ENCODE peak calls at places on chromosomes 5 and 9, in six cellular contexts. A is IMR-90, B is trophoblast cell, Y is H1, G is H9, P is mesenchymal stem cell. M is an unnamed sample.

GRCh38 chr5:64768358-64769312 is at the start of the genes CWC27 and SREK1IP1:
- DNase-seq in P (peak), Y (peak), B (peak), A (peak), G (peak), M (peak)

GRCh38 chr5:170971-171800 is 20.1 kb upstream of the LRRC14B start:
- DNase-seq in A (no peak), P (no peak), B (no peak), G (no peak), Y (no peak), M (no peak)

GRCh38 chr5:98540056-98540455 is 233.4 kb upstream of the RGMB start:
- DNase-seq in G (no peak), A (peak), P (no peak), B (no peak), Y (no peak), M (no peak)

GRCh38 chr9:95273369-95274051 is 44.0 kb downstream of the FANCC start:
- DNase-seq in P (no peak), B (no peak), G (no peak), A (no peak), Y (no peak), M (no peak)

GRCh38 chr9:108680946-108681345 is 174.8 kb downstream of the ACTL7B start:
- DNase-seq in A (no peak), P (no peak), Y (no peak), B (no peak), G (no peak), M (no peak)

GRCh38 chr9:91101598-91102168 is 260.0 kb downstream of the AUH start:
- DNase-seq in B (peak), Y (no peak), A (no peak), G (no peak), P (no peak), M (no peak)

GRCh38 chr9:91001146-91001611 is 199.6 kb downstream of the SYK start:
- DNase-seq in G (no peak), A (peak), Y (no peak), B (peak), P (no peak), M (no peak)

GRCh38 chr5:97618721-97619120 is 435.7 kb upstream of the RIOK2 start:
- DNase-seq in Y (no peak), G (no peak), B (peak), A (no peak), P (no peak), M (no peak)

GRCh38 chr5:180433029-180433416 is 61.2 kb upstream of the CNOT6 start:
- DNase-seq in Y (no peak), G (no peak), A (no peak), P (no peak), B (no peak), M (no peak)

GRCh38 chr5:177430146-177430951 is 3.9 kb downstream of the GRK6 start:
- DNase-seq in A (no peak), G (no peak), Y (no peak), B (no peak), P (no peak), M (no peak)

GRCh38 chr9:133958756-133959155 is 33.4 kb downstream of the VAV2 start:
- DNase-seq in G (no peak), Y (no peak), B (no peak), A (no peak), P (no peak), M (no peak)

GRCh38 chr9:131404987-131405386 is 11.1 kb downstream of the PRRC2B start:
- DNase-seq in P (no peak), Y (no peak), B (no peak), G (no peak), A (no peak), M (no peak)

GRCh38 chr9:131405429-131405828 is 11.5 kb downstream of the PRRC2B start:
- DNase-seq in B (no peak), A (peak), G (peak), Y (peak), P (no peak), M (no peak)

GRCh38 chr9:131405858-131406566 is 12.1 kb downstream of the PRRC2B start:
- DNase-seq in G (no peak), B (no peak), A (no peak), P (no peak), Y (peak), M (no peak)

GRCh38 chr9:131407717-131408195 is 13.9 kb downstream of the PRRC2B start:
- DNase-seq in A (no peak), P (peak), B (peak), G (peak), Y (peak), M (no peak)

GRCh38 chr9:131406567-131407436 is 12.9 kb downstream of the PRRC2B start:
- DNase-seq in A (no peak), G (no peak), B (peak), P (peak), Y (no peak), M (no peak)
- H3K23ac ChIP-seq in A (peak), G (peak), B (no peak), P (no peak), Y (no peak), M (no peak)

GRCh38 chr9:104896131-104896530 is 31.8 kb downstream of the ABCA1 start:
- DNase-seq in G (no peak), B (no peak), P (peak), A (peak), Y (no peak), M (no peak)

GRCh38 chr9:104900324-104900723 is 27.6 kb downstream of the ABCA1 start:
- DNase-seq in B (no peak), A (no peak), P (no peak), G (no peak), Y (no peak), M (no peak)

GRCh38 chr9:104899759-104900247 is 28.2 kb downstream of the ABCA1 start:
- DNase-seq in Y (no peak), G (no peak), B (no peak), P (no peak), A (no peak), M (no peak)

GRCh38 chr9:104890433-104890770 is 37.6 kb downstream of the ABCA1 start:
- DNase-seq in Y (no peak), A (no peak), B (no peak), P (no peak), G (no peak), M (no peak)

GRCh38 chr9:104895572-104895971 is 32.4 kb downstream of the ABCA1 start:
- DNase-seq in P (peak), A (peak), B (peak), G (no peak), Y (no peak), M (no peak)
- H4K91ac ChIP-seq in P (no peak), A (no peak), B (no peak), G (no peak), Y (no peak), M (no peak)

DNA sequence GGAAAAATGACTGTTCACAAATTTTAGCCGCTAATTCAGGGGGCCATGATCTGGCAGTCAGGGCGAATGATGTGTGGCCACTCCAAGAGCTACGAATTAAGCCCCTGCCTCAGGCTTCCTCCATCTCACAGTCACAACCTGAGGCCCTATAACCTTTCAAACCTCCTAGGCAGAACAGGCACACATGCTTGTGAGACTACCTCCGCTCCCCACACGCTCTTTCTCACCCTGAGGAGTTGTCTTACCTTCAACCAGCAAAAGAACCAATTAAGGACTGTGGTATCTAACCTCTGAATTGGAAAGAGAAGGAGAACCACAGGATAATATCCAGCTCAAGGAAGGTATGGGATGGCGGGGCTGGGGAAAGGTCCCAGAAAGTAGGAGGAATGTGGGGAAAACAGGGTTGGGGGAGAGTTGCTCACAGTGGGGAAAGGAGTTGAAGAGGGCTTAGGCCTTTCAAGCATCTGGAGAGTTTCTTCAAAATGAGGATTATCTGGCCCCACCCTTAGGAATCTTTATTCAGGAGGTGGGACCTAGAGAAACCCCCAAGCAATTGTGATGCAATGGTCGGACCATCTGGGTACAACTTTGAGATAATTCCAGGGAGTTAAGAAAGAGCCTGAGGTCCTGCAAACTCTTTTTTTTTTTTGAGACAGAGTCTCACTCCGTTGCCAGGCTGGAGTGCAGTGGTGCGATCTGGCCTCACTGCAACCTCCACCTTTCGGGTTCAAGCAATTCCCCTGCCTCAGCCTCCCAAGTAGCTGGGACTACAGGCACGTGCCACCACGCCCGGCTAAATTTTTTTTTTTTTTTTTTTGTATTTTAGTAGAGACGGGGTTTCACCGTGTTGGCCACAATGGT is 5.5 kb downstream of the PCDH1 start:
- DNase-seq in Y (no peak), A (no peak), G (peak), B (peak), P (no peak), M (no peak)
- H3K23ac ChIP-seq in Y (no peak), A (no peak), G (no peak), B (no peak), P (no peak), M (no peak)

GRCh38 chr5:135069895-135070657 is 36.0 kb upstream of the PITX1 start:
- DNase-seq in A (no peak), Y (no peak), B (no peak), P (no peak), G (no peak), M (no peak)
- H4K91ac ChIP-seq in A (no peak), Y (no peak), B (peak), P (peak), G (no peak), M (no peak)

M was measured in neuronal stem cell.